ENCODE peak calls at places on chromosomes 6 and 20, in ten cellular contexts. One of them, this sample, is unnamed.

GRCh38 chr20:16929756-16930155 is 181.6 kb downstream of the OTOR start:
- DNase-seq in BJ: peak
- DNase-seq in stomach: no peak
- DNase-seq in tibial nerve: no peak
- DNase-seq in glutamatergic neuron: no peak
- DNase-seq in astrocyte of the spinal cord: peak
- DNase-seq in GM13976: no peak
- DNase-seq in mammary epithelial cell: peak
- DNase-seq in MCF 10A: peak
- DNase-seq in testis: no peak
- DNase-seq in this sample: no peak

GRCh38 chr6:117498159-117498558 is 15.7 kb downstream of the DCBLD1 start:
- DNase-seq in testis: no peak
- DNase-seq in GM13976: no peak
- DNase-seq in MCF 10A: peak
- DNase-seq in mammary epithelial cell: peak
- DNase-seq in glutamatergic neuron: no peak
- DNase-seq in tibial nerve: no peak
- DNase-seq in BJ: peak
- DNase-seq in stomach: no peak
- DNase-seq in astrocyte of the spinal cord: peak
- DNase-seq in this sample: peak

GRCh38 chr6:83592770-83593394 is 80.5 kb downstream of the PRSS35 start:
- DNase-seq in stomach: no peak
- DNase-seq in mammary epithelial cell: peak
- DNase-seq in MCF 10A: peak
- DNase-seq in astrocyte of the spinal cord: no peak
- DNase-seq in BJ: no peak
- DNase-seq in tibial nerve: no peak
- DNase-seq in glutamatergic neuron: no peak
- DNase-seq in testis: peak
- DNase-seq in GM13976: peak
- DNase-seq in this sample: peak

GRCh38 chr6:52361945-52362442 is at the start of gene PAQR8:
- DNase-seq in tibial nerve: peak
- DNase-seq in stomach: peak
- DNase-seq in glutamatergic neuron: peak
- DNase-seq in BJ: no peak
- DNase-seq in astrocyte of the spinal cord: peak
- DNase-seq in GM13976: peak
- DNase-seq in MCF 10A: peak
- DNase-seq in testis: peak
- DNase-seq in mammary epithelial cell: peak
- DNase-seq in this sample: peak

GRCh38 chr6:149031545-149032317 is 284.9 kb downstream of the UST start:
- DNase-seq in mammary epithelial cell: peak
- DNase-seq in GM13976: no peak
- DNase-seq in BJ: no peak
- DNase-seq in testis: no peak
- DNase-seq in glutamatergic neuron: no peak
- DNase-seq in MCF 10A: peak
- DNase-seq in astrocyte of the spinal cord: peak
- DNase-seq in tibial nerve: no peak
- DNase-seq in stomach: no peak
- DNase-seq in this sample: peak

GRCh38 chr20:47499053-47499452 is 2.6 kb upstream of the NCOA3 start:
- DNase-seq in stomach: no peak
- DNase-seq in GM13976: no peak
- DNase-seq in BJ: no peak
- DNase-seq in MCF 10A: no peak
- DNase-seq in astrocyte of the spinal cord: no peak
- DNase-seq in tibial nerve: no peak
- DNase-seq in mammary epithelial cell: no peak
- DNase-seq in glutamatergic neuron: no peak
- DNase-seq in testis: no peak
- DNase-seq in this sample: no peak

GRCh38 chr6:149988550-149989336 is 25.0 kb downstream of the ULBP1 start:
- DNase-seq in GM13976: no peak
- DNase-seq in stomach: no peak
- DNase-seq in tibial nerve: no peak
- DNase-seq in glutamatergic neuron: no peak
- DNase-seq in testis: no peak
- DNase-seq in astrocyte of the spinal cord: no peak
- DNase-seq in MCF 10A: no peak
- DNase-seq in BJ: no peak
- DNase-seq in mammary epithelial cell: no peak
- DNase-seq in this sample: no peak

GRCh38 chr20:47969426-47969825 is 184.1 kb upstream of the SULF2 start:
- DNase-seq in tibial nerve: no peak
- DNase-seq in testis: no peak
- DNase-seq in GM13976: no peak
- DNase-seq in BJ: no peak
- DNase-seq in MCF 10A: no peak
- DNase-seq in astrocyte of the spinal cord: no peak
- DNase-seq in stomach: no peak
- DNase-seq in mammary epithelial cell: no peak
- DNase-seq in glutamatergic neuron: no peak
- DNase-seq in this sample: no peak

GRCh38 chr20:20796766-20797415 is 84.4 kb upstream of the RALGAPA2 start:
- DNase-seq in glutamatergic neuron: no peak
- DNase-seq in stomach: no peak
- DNase-seq in testis: no peak
- DNase-seq in mammary epithelial cell: no peak
- DNase-seq in BJ: no peak
- DNase-seq in tibial nerve: no peak
- DNase-seq in astrocyte of the spinal cord: no peak
- DNase-seq in MCF 10A: no peak
- DNase-seq in GM13976: no peak
- DNase-seq in this sample: no peak

GRCh38 chr6:159053781-159054398 is 9.1 kb upstream of the TAGAP start:
- DNase-seq in tibial nerve: no peak
- DNase-seq in testis: no peak
- DNase-seq in MCF 10A: no peak
- DNase-seq in glutamatergic neuron: no peak
- DNase-seq in BJ: no peak
- DNase-seq in GM13976: no peak
- DNase-seq in astrocyte of the spinal cord: no peak
- DNase-seq in stomach: no peak
- DNase-seq in mammary epithelial cell: no peak
- DNase-seq in this sample: no peak

GRCh38 chr6:148935705-148936306 is 189.0 kb downstream of the UST start:
- DNase-seq in BJ: no peak
- DNase-seq in stomach: no peak
- DNase-seq in GM13976: no peak
- DNase-seq in mammary epithelial cell: peak
- DNase-seq in tibial nerve: no peak
- DNase-seq in testis: no peak
- DNase-seq in glutamatergic neuron: no peak
- DNase-seq in astrocyte of the spinal cord: peak
- DNase-seq in MCF 10A: peak
- DNase-seq in this sample: peak

GRCh38 chr6:31738048-31738979 is 1.5 kb upstream of the MSH5 start:
- DNase-seq in glutamatergic neuron: no peak
- DNase-seq in GM13976: peak
- DNase-seq in testis: peak
- DNase-seq in mammary epithelial cell: peak
- DNase-seq in stomach: peak
- DNase-seq in astrocyte of the spinal cord: peak
- DNase-seq in MCF 10A: peak
- DNase-seq in BJ: no peak
- DNase-seq in tibial nerve: no peak
- DNase-seq in this sample: peak

GRCh38 chr6:100271625-100272024 is 193.1 kb downstream of the SIM1 start:
- DNase-seq in MCF 10A: no peak
- DNase-seq in testis: no peak
- DNase-seq in GM13976: no peak
- DNase-seq in BJ: no peak
- DNase-seq in astrocyte of the spinal cord: no peak
- DNase-seq in tibial nerve: no peak
- DNase-seq in mammary epithelial cell: no peak
- DNase-seq in glutamatergic neuron: no peak
- DNase-seq in stomach: no peak
- DNase-seq in this sample: no peak

GRCh38 chr6:107729098-107729497 is 95.0 kb downstream of the SCML4 start:
- DNase-seq in stomach: no peak
- DNase-seq in tibial nerve: no peak
- DNase-seq in MCF 10A: no peak
- DNase-seq in mammary epithelial cell: no peak
- DNase-seq in astrocyte of the spinal cord: no peak
- DNase-seq in glutamatergic neuron: no peak
- DNase-seq in testis: no peak
- DNase-seq in BJ: no peak
- DNase-seq in GM13976: no peak
- DNase-seq in this sample: no peak

DNA sequence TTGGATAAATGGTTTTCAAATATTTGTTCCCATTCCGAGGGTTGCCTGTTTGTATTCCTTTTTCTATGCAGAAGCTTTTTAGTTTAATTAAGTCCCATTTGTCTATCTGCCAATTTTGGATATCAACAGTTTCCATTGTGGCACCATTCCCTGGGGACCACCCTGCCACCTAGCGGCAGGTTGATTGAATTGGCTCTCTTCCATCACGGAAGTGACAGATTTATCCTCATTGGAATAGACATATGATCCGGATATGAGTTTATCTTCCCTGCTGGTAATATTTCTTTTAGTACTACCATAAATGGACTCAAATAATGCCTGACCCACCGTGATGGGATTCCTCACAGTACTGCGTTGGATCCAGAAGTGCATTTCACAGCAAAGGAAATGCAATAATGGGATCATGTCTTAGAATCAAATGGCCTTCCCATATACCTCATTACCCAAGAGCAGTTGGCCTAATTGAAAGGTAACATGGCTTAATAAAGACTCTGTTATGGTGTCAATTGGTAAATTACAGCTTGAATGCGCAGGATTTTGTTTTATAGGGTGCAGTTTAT is 327.0 kb downstream of the BMP2 start:
- DNase-seq in BJ: no peak
- DNase-seq in testis: peak
- DNase-seq in stomach: no peak
- DNase-seq in GM13976: no peak
- DNase-seq in tibial nerve: no peak
- DNase-seq in MCF 10A: peak
- DNase-seq in mammary epithelial cell: peak
- DNase-seq in glutamatergic neuron: peak
- DNase-seq in astrocyte of the spinal cord: peak
- DNase-seq in this sample: no peak
- TF ChIP-seq CTCF in BJ: peak
- TF ChIP-seq CTCF in testis: peak
- TF ChIP-seq CTCF in stomach: no peak
- TF ChIP-seq CTCF in GM13976: peak
- TF ChIP-seq CTCF in tibial nerve: peak
- TF ChIP-seq CTCF in MCF 10A: peak
- TF ChIP-seq CTCF in mammary epithelial cell: peak
- TF ChIP-seq CTCF in glutamatergic neuron: peak
- TF ChIP-seq CTCF in astrocyte of the spinal cord: peak
- TF ChIP-seq CTCF in this sample: peak

DNA sequence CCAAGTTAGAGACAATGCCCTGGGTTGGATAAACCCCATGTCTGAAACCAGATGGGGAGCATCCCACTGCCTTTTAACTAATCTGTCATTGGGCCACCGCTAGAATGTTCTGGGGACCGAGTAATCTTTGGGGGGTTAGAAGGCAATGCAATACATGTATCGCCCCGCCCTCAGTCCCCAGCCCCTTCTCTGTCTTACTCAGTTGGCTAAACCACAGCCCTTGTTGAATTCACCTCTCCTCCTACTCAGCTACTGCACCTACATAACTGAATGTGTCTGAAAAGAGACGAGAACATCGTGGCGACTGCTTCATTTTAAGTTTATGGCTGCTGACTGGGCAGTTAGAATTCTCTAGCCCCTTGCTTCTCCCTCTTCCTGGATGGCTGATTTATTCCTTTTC is 15.1 kb upstream of the CCR6 start:
- DNase-seq in GM13976: no peak
- DNase-seq in stomach: no peak
- DNase-seq in glutamatergic neuron: no peak
- DNase-seq in BJ: no peak
- DNase-seq in mammary epithelial cell: no peak
- DNase-seq in astrocyte of the spinal cord: no peak
- DNase-seq in MCF 10A: no peak
- DNase-seq in testis: no peak
- DNase-seq in tibial nerve: no peak
- DNase-seq in this sample: no peak
- TF ChIP-seq CTCF in GM13976: no peak
- TF ChIP-seq CTCF in stomach: no peak
- TF ChIP-seq CTCF in glutamatergic neuron: no peak
- TF ChIP-seq CTCF in BJ: no peak
- TF ChIP-seq CTCF in mammary epithelial cell: no peak
- TF ChIP-seq CTCF in astrocyte of the spinal cord: no peak
- TF ChIP-seq CTCF in MCF 10A: no peak
- TF ChIP-seq CTCF in testis: no peak
- TF ChIP-seq CTCF in tibial nerve: no peak
- TF ChIP-seq CTCF in this sample: no peak

GRCh38 chr20:34475979-34476736 is 40.1 kb upstream of the DYNLRB1 start:
- DNase-seq in BJ: no peak
- DNase-seq in astrocyte of the spinal cord: peak
- DNase-seq in tibial nerve: no peak
- DNase-seq in MCF 10A: peak
- DNase-seq in mammary epithelial cell: no peak
- DNase-seq in GM13976: peak
- DNase-seq in stomach: peak
- DNase-seq in testis: peak
- DNase-seq in glutamatergic neuron: peak
- DNase-seq in this sample: no peak

GRCh38 chr20:34472246-34472925 is 43.8 kb upstream of the DYNLRB1 start:
- DNase-seq in tibial nerve: no peak
- DNase-seq in astrocyte of the spinal cord: peak
- DNase-seq in MCF 10A: peak
- DNase-seq in mammary epithelial cell: peak
- DNase-seq in testis: no peak
- DNase-seq in BJ: peak
- DNase-seq in stomach: no peak
- DNase-seq in GM13976: no peak
- DNase-seq in glutamatergic neuron: no peak
- DNase-seq in this sample: peak

GRCh38 chr20:34468956-34469355 is 47.3 kb upstream of the DYNLRB1 start:
- DNase-seq in astrocyte of the spinal cord: no peak
- DNase-seq in GM13976: no peak
- DNase-seq in testis: no peak
- DNase-seq in glutamatergic neuron: no peak
- DNase-seq in BJ: no peak
- DNase-seq in tibial nerve: no peak
- DNase-seq in mammary epithelial cell: no peak
- DNase-seq in stomach: no peak
- DNase-seq in MCF 10A: no peak
- DNase-seq in this sample: no peak

GRCh38 chr20:34473262-34473883 is 42.8 kb upstream of the DYNLRB1 start:
- DNase-seq in stomach: no peak
- DNase-seq in MCF 10A: peak
- DNase-seq in astrocyte of the spinal cord: peak
- DNase-seq in glutamatergic neuron: peak
- DNase-seq in tibial nerve: no peak
- DNase-seq in mammary epithelial cell: peak
- DNase-seq in BJ: no peak
- DNase-seq in GM13976: peak
- DNase-seq in testis: peak
- DNase-seq in this sample: peak
- TF ChIP-seq CTCF in stomach: no peak
- TF ChIP-seq CTCF in MCF 10A: peak
- TF ChIP-seq CTCF in astrocyte of the spinal cord: peak
- TF ChIP-seq CTCF in glutamatergic neuron: no peak
- TF ChIP-seq CTCF in tibial nerve: no peak
- TF ChIP-seq CTCF in mammary epithelial cell: peak
- TF ChIP-seq CTCF in BJ: peak
- TF ChIP-seq CTCF in GM13976: peak
- TF ChIP-seq CTCF in testis: no peak
- TF ChIP-seq CTCF in this sample: peak

GRCh38 chr20:62141397-62142251 is 1.6 kb downstream of the PSMA7 start:
- DNase-seq in GM13976: no peak
- DNase-seq in testis: no peak
- DNase-seq in mammary epithelial cell: peak
- DNase-seq in stomach: no peak
- DNase-seq in BJ: no peak
- DNase-seq in astrocyte of the spinal cord: peak
- DNase-seq in MCF 10A: peak
- DNase-seq in glutamatergic neuron: no peak
- DNase-seq in tibial nerve: no peak
- DNase-seq in this sample: no peak
- TF ChIP-seq CTCF in GM13976: peak
- TF ChIP-seq CTCF in testis: no peak
- TF ChIP-seq CTCF in mammary epithelial cell: peak
- TF ChIP-seq CTCF in stomach: no peak
- TF ChIP-seq CTCF in BJ: peak
- TF ChIP-seq CTCF in astrocyte of the spinal cord: peak
- TF ChIP-seq CTCF in MCF 10A: no peak
- TF ChIP-seq CTCF in glutamatergic neuron: no peak
- TF ChIP-seq CTCF in tibial nerve: no peak
- TF ChIP-seq CTCF in this sample: peak

This sample was measured in HFFc6.